ENCODE peak calls at places on chromosomes 16 and 17, in seven cellular contexts. J is A673, O is H1, R is fibroblast of lung, E is esophagus muscularis mucosa, T is fibroblast of pulmonary artery, Z is thyroid gland. L is an unnamed sample.

GRCh38 chr16:23835390-23836077 is at the start of gene PRKCB:
- DNase-seq in E (peak), J (peak), T (peak), R (peak), Z (peak), O (peak), L (peak)

GRCh38 chr17:49055181-49055927 is 58.2 kb downstream of the IGF2BP1 start:
- DNase-seq in E (no peak), O (no peak), R (no peak), T (no peak), J (no peak), Z (peak), L (no peak)

GRCh38 chr16:70661918-70662641 is 15.7 kb downstream of the IL34 start:
- DNase-seq in T (peak), E (no peak), O (no peak), R (peak), Z (no peak), J (no peak), L (no peak)

GRCh38 chr17:19338031-19338990 is 24.2 kb downstream of the B9D1 start:
- DNase-seq in Z (peak), J (no peak), O (peak), R (peak), T (peak), E (no peak), L (peak)

GRCh38 chr17:31061678-31062077 is 33.1 kb upstream of the NF1 start:
- DNase-seq in E (no peak), R (no peak), J (no peak), Z (no peak), O (peak), T (no peak), L (no peak)

GRCh38 chr17:58756246-58757161 is 850 bp downstream of the PPM1E start:
- DNase-seq in Z (peak), O (peak), T (peak), R (no peak), E (no peak), J (peak), L (no peak)

GRCh38 chr17:51702963-51703362 is 442.6 kb downstream of the UTP18 start:
- DNase-seq in T (no peak), Z (no peak), R (no peak), O (no peak), E (no peak), J (no peak), L (no peak)

GRCh38 chr17:50213026-50214015 is 11.9 kb upstream of the COL1A1 start:
- DNase-seq in J (peak), Z (no peak), O (no peak), R (no peak), E (no peak), T (no peak), L (no peak)

GRCh38 chr17:62652251-62653001 is 25.0 kb downstream of the MRC2 start:
- DNase-seq in T (peak), Z (peak), J (peak), R (peak), O (peak), E (no peak), L (peak)

GRCh38 chr17:72258711-72259110 is 137.9 kb downstream of the SOX9 start:
- DNase-seq in R (no peak), T (no peak), J (no peak), E (no peak), O (no peak), Z (no peak), L (no peak)

GRCh38 chr16:34803683-34804416 is 1344.4 kb downstream of the TP53TG3F start:
- DNase-seq in R (no peak), J (no peak), Z (no peak), T (no peak), O (no peak), E (no peak), L (no peak)

GRCh38 chr17:2292100-2292499 is 11.5 kb downstream of the SMG6 start:
- DNase-seq in Z (no peak), O (no peak), T (no peak), E (no peak), R (no peak), J (no peak), L (peak)

GRCh38 chr17:28811594-28812135 is 30.9 kb downstream of the FAM222B start:
- DNase-seq in Z (no peak), O (no peak), R (peak), T (peak), E (no peak), J (peak), L (peak)

GRCh38 chr17:7839890-7840260 is 5.9 kb downstream of the KDM6B start:
- DNase-seq in O (no peak), J (peak), T (no peak), R (peak), Z (no peak), E (no peak), L (peak)

GRCh38 chr17:71437176-71437575 is 683.6 kb upstream of the SOX9 start:
- DNase-seq in J (no peak), E (no peak), R (peak), T (no peak), Z (no peak), O (no peak), L (no peak)

GRCh38 chr16:66079671-66080070 is 286.8 kb upstream of the CDH5 start:
- DNase-seq in O (no peak), R (peak), J (no peak), T (peak), E (no peak), Z (no peak), L (peak)

GRCh38 chr16:11896776-11897175 is 19.0 kb downstream of the GSPT1 start:
- DNase-seq in T (peak), R (peak), Z (no peak), J (peak), E (no peak), O (no peak), L (peak)

GRCh38 chr16:17101646-17102045 is 369.1 kb downstream of the XYLT1 start:
- DNase-seq in Z (no peak), E (no peak), J (no peak), O (no peak), T (no peak), R (no peak), L (peak)

GRCh38 chr17:7191571-7192270 is 12.6 kb upstream of the ASGR1 start:
- DNase-seq in R (no peak), E (no peak), T (no peak), Z (peak), O (peak), J (peak), L (peak)

GRCh38 chr17:3032258-3033247 is 30.9 kb downstream of the OR1D5 start:
- DNase-seq in J (no peak), E (no peak), Z (no peak), R (no peak), T (no peak), O (peak), L (no peak)

GRCh38 chr17:5122586-5123342 is 6.9 kb downstream of the USP6 start:
- DNase-seq in R (peak), Z (no peak), J (peak), T (peak), E (no peak), O (peak), L (no peak)

GRCh38 chr17:71846561-71846960 is 274.3 kb upstream of the SOX9 start:
- DNase-seq in E (no peak), Z (no peak), R (no peak), J (no peak), O (no peak), T (no peak), L (no peak)

GRCh38 chr17:59688008-59688407 is 19.2 kb downstream of the PTRH2 start:
- DNase-seq in R (no peak), O (no peak), E (no peak), J (no peak), Z (no peak), T (no peak), L (no peak)

GRCh38 chr17:67420994-67421393 is 43.9 kb downstream of the PITPNC1 start:
- DNase-seq in J (no peak), Z (no peak), O (no peak), R (no peak), T (no peak), E (no peak), L (peak)

GRCh38 chr16:10949424-10949970 is 5.1 kb downstream of the CLEC16A start:
- DNase-seq in Z (no peak), J (peak), E (no peak), R (no peak), O (peak), T (peak), L (peak)

GRCh38 chr16:59039066-59039465 is 304.9 kb upstream of the GOT2 start:
- DNase-seq in O (no peak), Z (no peak), T (no peak), J (no peak), E (no peak), R (no peak), L (no peak)

GRCh38 chr17:39360537-39360936 is 40.9 kb downstream of the FBXL20 start:
- DNase-seq in Z (no peak), R (no peak), O (no peak), E (no peak), T (no peak), J (no peak), L (no peak)

GRCh38 chr17:9237053-9237410 is 215.7 kb downstream of the NTN1 start:
- DNase-seq in O (no peak), R (no peak), E (no peak), J (no peak), Z (no peak), T (no peak), L (no peak)

GRCh38 chr17:48570325-48571023 is 7.7 kb downstream of the HOXB4 start:
- DNase-seq in R (peak), T (no peak), O (no peak), J (no peak), E (no peak), Z (no peak), L (no peak)

GRCh38 chr16:70255584-70255983 is 3.8 kb upstream of the EXOSC6 start:
- DNase-seq in J (no peak), T (no peak), Z (no peak), E (no peak), R (no peak), O (peak), L (no peak)

GRCh38 chr16:82892327-82892726 is 265.6 kb downstream of the CDH13 start:
- DNase-seq in E (no peak), Z (no peak), T (peak), R (no peak), O (no peak), J (no peak), L (no peak)
- TF ChIP-seq CTCF in E (no peak), Z (no peak), T (no peak), R (no peak), O (no peak), J (no peak), L (no peak)

GRCh38 chr16:1287982-1288670 is 21.3 kb upstream of the UBE2I start:
- DNase-seq in O (no peak), Z (peak), E (no peak), T (no peak), R (no peak), J (no peak), L (no peak)

GRCh38 chr16:1283296-1283695 is 26.1 kb upstream of the UBE2I start:
- DNase-seq in R (no peak), E (no peak), T (no peak), Z (no peak), J (no peak), O (no peak), L (no peak)

GRCh38 chr16:1283996-1284592 is 25.3 kb upstream of the UBE2I start:
- DNase-seq in O (no peak), R (no peak), T (no peak), J (no peak), Z (no peak), E (no peak), L (no peak)

GRCh38 chr16:1286492-1287094 is 22.8 kb upstream of the UBE2I start:
- DNase-seq in E (no peak), O (no peak), T (no peak), R (no peak), J (no peak), Z (no peak), L (no peak)

DNA sequence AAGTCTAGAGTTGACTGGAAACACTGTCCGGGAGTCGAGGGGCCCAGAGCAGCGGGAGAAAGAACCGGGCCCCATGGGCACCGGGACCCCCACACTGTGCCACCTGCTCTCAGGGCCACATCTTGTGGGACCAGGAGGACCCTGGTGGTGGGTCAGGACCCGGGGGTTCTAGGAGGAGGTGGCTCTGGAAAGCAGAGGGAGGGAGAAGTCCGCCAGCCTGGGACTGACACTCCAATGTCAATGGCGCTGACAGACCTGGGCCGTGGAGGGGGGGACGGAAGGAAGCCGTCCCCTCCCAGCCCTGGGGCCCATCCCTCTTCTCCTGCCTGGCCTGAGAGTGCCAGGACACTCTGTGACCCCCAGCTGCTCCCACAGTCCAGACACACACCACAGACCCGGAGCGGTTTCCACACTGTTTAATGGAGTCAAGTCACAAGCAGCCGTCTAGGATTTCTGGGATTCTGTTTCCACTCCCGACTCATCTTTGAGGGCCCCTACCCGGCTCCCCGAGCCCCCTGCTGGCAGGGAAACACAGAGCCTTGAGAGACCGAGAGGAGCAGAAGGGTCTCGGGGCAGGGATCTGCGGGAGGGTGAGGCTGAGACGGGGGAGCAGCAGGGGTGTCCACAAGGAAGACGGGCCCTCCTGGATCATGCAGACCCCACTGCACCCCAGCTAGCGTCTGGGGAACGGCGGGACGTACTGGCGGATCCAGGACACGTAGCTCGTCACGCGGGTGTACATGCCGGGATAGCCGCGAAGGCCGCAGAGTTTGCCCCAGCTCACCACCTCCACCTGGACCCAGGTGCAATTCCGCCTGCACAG is 23.6 kb upstream of the UBE2I start:
- DNase-seq in O (no peak), T (no peak), R (no peak), E (no peak), J (no peak), Z (no peak), L (no peak)
- TF ChIP-seq CTCF in O (peak), T (no peak), R (no peak), E (no peak), J (no peak), Z (no peak), L (no peak)

DNA sequence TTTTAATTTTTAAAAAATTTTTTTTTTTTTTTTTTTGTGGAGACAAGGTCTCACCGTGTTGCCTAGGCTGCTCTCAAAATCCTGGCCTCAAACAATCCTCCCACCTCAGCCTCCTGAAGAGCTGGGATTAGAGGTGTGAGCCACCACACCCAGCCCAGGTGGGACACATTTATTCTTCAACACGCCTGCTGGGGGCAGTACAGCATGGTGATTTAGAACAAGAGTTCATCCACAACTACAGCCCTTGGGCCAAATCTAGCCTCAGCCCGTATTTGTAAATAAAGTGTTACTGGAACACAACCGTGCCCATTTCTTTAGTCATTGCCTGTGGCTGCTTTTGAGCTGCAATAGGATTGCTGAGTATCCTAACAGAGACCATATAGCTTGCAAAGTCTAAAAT is 92.8 kb downstream of the KATNIP start:
- DNase-seq in T (peak), J (peak), Z (no peak), R (peak), O (peak), E (no peak), L (peak)
- TF ChIP-seq CTCF in T (peak), J (peak), Z (no peak), R (peak), O (peak), E (no peak), L (peak)

GRCh38 chr16:29807426-29808218 is 1.3 kb downstream of the MAZ start:
- DNase-seq in E (peak), O (peak), T (peak), R (peak), J (peak), Z (peak), L (peak)
- TF ChIP-seq CTCF in E (peak), O (peak), T (peak), R (peak), J (peak), Z (peak), L (peak)

DNA sequence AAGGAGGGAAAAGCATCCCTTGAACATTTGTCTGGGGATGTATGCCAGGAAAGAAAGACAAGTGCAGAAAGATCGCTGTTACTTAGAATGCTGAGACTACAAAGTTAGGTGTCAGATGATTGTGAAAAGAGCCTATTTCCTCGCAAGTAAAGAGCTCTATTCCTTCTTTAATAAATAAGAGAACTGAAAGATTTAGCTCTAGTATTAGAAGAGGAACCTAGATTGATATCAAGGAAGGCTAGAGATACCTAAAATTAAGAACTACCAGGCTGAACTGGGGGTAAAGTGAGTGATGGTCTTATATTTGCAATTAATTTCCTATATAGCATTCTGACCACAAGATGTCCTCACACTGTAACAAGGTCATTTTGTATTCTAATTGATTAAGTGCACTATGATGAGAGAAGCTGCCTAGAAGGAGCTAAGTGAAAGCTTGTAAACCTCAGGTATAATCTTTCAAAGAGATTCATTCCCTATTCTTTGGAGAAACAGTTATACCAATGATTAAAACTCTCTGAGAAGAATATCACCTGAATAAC is 62.3 kb downstream of the SSH2 start:
- DNase-seq in J (no peak), T (no peak), O (no peak), E (no peak), Z (no peak), R (peak), L (no peak)
- TF ChIP-seq CTCF in J (peak), T (peak), O (peak), E (peak), Z (no peak), R (peak), L (no peak)

GRCh38 chr17:42403150-42403549 is 14.9 kb upstream of the STAT3 start:
- DNase-seq in O (peak), J (peak), T (no peak), R (no peak), Z (no peak), E (no peak), L (no peak)
- TF ChIP-seq CTCF in O (peak), J (peak), T (peak), R (peak), Z (no peak), E (no peak), L (no peak)

DNA sequence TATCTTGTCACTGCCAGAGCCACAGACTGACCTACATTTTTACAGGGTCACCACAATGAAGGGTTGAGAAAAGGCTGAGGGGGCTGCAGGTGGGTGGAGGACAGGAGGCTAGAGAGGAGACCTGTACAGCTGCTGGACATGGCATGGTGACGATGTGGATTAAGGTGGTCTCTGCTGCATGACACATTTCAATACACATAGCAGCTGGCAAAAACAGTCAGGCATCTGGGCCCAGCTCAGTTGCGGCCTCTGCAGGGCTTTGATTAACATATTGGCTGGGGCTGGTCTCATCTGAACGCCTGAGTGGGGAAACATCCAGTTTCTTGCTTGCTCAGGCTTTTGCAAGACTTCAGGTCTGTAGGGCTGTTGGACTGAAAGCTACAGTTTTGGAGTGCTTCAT is 265.4 kb upstream of the FOXF1 start:
- DNase-seq in R (no peak), E (no peak), O (peak), T (no peak), J (no peak), Z (no peak), L (no peak)
- TF ChIP-seq CTCF in R (no peak), E (no peak), O (no peak), T (no peak), J (no peak), Z (no peak), L (no peak)

L was measured in epithelial cell of esophagus.